ENCODE peak calls at places on chromosomes 16 and 17, in ten cellular contexts. One of them, this sample, is unnamed.

GRCh38 chr17:34306466-34306865 is 12.8 kb upstream of the CCL8 start:
- DNase-seq in CD4-positive, alpha-beta memory T cell: no peak
- DNase-seq in head of caudate nucleus: peak; percentile 45
- DNase-seq in RPMI7951: peak; percentile 82
- DNase-seq in RPMI8226: no peak
- DNase-seq in lower lobe of right lung: no peak
- DNase-seq in endothelial cell of umbilical vein: peak; percentile 75
- DNase-seq in activated naive CD4-positive, alpha-beta T cell treated with anti-CD3 and anti-CD28 coated beads, Interleukin-2, amount 10 ng/mL, durations not matched to agents 7 days and 5 days: no peak
- DNase-seq in skeletal muscle cell: peak; percentile 24
- DNase-seq in bronchial epithelial cell: peak; percentile 71
- DNase-seq in this sample: no peak

GRCh38 chr17:14919580-14920160 is 345.5 kb downstream of the PMP22 start:
- DNase-seq in skeletal muscle cell: no peak
- DNase-seq in lower lobe of right lung: no peak
- DNase-seq in bronchial epithelial cell: peak; percentile 70
- DNase-seq in activated naive CD4-positive, alpha-beta T cell treated with anti-CD3 and anti-CD28 coated beads, Interleukin-2, amount 10 ng/mL, durations not matched to agents 7 days and 5 days: no peak
- DNase-seq in head of caudate nucleus: no peak
- DNase-seq in RPMI7951: no peak
- DNase-seq in RPMI8226: no peak
- DNase-seq in CD4-positive, alpha-beta memory T cell: no peak
- DNase-seq in endothelial cell of umbilical vein: no peak
- DNase-seq in this sample: no peak

GRCh38 chr16:505479-506245 is 21.9 kb upstream of the CAPN15 start:
- DNase-seq in bronchial epithelial cell: no peak
- DNase-seq in RPMI7951: no peak
- DNase-seq in lower lobe of right lung: no peak
- DNase-seq in CD4-positive, alpha-beta memory T cell: no peak
- DNase-seq in RPMI8226: no peak
- DNase-seq in activated naive CD4-positive, alpha-beta T cell treated with anti-CD3 and anti-CD28 coated beads, Interleukin-2, amount 10 ng/mL, durations not matched to agents 7 days and 5 days: no peak
- DNase-seq in skeletal muscle cell: no peak
- DNase-seq in endothelial cell of umbilical vein: no peak
- DNase-seq in head of caudate nucleus: peak; percentile 82
- DNase-seq in this sample: no peak

GRCh38 chr16:14487579-14487978 is 142.5 kb downstream of the PARN start:
- DNase-seq in RPMI8226: no peak
- DNase-seq in activated naive CD4-positive, alpha-beta T cell treated with anti-CD3 and anti-CD28 coated beads, Interleukin-2, amount 10 ng/mL, durations not matched to agents 7 days and 5 days: peak; percentile 29
- DNase-seq in skeletal muscle cell: no peak
- DNase-seq in lower lobe of right lung: no peak
- DNase-seq in bronchial epithelial cell: no peak
- DNase-seq in CD4-positive, alpha-beta memory T cell: no peak
- DNase-seq in head of caudate nucleus: no peak
- DNase-seq in endothelial cell of umbilical vein: peak; percentile 55
- DNase-seq in RPMI7951: peak; percentile 36
- DNase-seq in this sample: peak; percentile 24

GRCh38 chr16:14462811-14463210 is 167.2 kb downstream of the PARN start:
- DNase-seq in activated naive CD4-positive, alpha-beta T cell treated with anti-CD3 and anti-CD28 coated beads, Interleukin-2, amount 10 ng/mL, durations not matched to agents 7 days and 5 days: no peak
- DNase-seq in bronchial epithelial cell: peak; percentile 79
- DNase-seq in CD4-positive, alpha-beta memory T cell: no peak
- DNase-seq in lower lobe of right lung: no peak
- DNase-seq in RPMI7951: peak; percentile 43
- DNase-seq in head of caudate nucleus: no peak
- DNase-seq in RPMI8226: no peak
- DNase-seq in skeletal muscle cell: no peak
- DNase-seq in endothelial cell of umbilical vein: peak; percentile 40
- DNase-seq in this sample: no peak

GRCh38 chr17:21174719-21175118 is 39.2 kb downstream of the TMEM11 start:
- DNase-seq in head of caudate nucleus: no peak
- DNase-seq in RPMI8226: no peak
- DNase-seq in CD4-positive, alpha-beta memory T cell: no peak
- DNase-seq in lower lobe of right lung: no peak
- DNase-seq in skeletal muscle cell: no peak
- DNase-seq in bronchial epithelial cell: no peak
- DNase-seq in activated naive CD4-positive, alpha-beta T cell treated with anti-CD3 and anti-CD28 coated beads, Interleukin-2, amount 10 ng/mL, durations not matched to agents 7 days and 5 days: no peak
- DNase-seq in endothelial cell of umbilical vein: peak; percentile 17
- DNase-seq in RPMI7951: no peak
- DNase-seq in this sample: no peak

GRCh38 chr17:16988749-16989229 is 16.9 kb upstream of the TNFRSF13B start:
- DNase-seq in activated naive CD4-positive, alpha-beta T cell treated with anti-CD3 and anti-CD28 coated beads, Interleukin-2, amount 10 ng/mL, durations not matched to agents 7 days and 5 days: no peak
- DNase-seq in RPMI8226: peak; percentile 84
- DNase-seq in CD4-positive, alpha-beta memory T cell: no peak
- DNase-seq in skeletal muscle cell: no peak
- DNase-seq in endothelial cell of umbilical vein: no peak
- DNase-seq in bronchial epithelial cell: no peak
- DNase-seq in head of caudate nucleus: peak; percentile 52
- DNase-seq in lower lobe of right lung: no peak
- DNase-seq in RPMI7951: peak; percentile 35
- DNase-seq in this sample: no peak

GRCh38 chr17:80706454-80706853 is 161.8 kb downstream of the RPTOR start:
- DNase-seq in RPMI7951: no peak
- DNase-seq in head of caudate nucleus: no peak
- DNase-seq in bronchial epithelial cell: no peak
- DNase-seq in lower lobe of right lung: no peak
- DNase-seq in CD4-positive, alpha-beta memory T cell: no peak
- DNase-seq in activated naive CD4-positive, alpha-beta T cell treated with anti-CD3 and anti-CD28 coated beads, Interleukin-2, amount 10 ng/mL, durations not matched to agents 7 days and 5 days: no peak
- DNase-seq in RPMI8226: no peak
- DNase-seq in skeletal muscle cell: no peak
- DNase-seq in endothelial cell of umbilical vein: no peak
- DNase-seq in this sample: no peak

GRCh38 chr16:17590711-17591654 is 120.2 kb upstream of the XYLT1 start:
- DNase-seq in RPMI8226: no peak
- DNase-seq in RPMI7951: peak; percentile 72
- DNase-seq in lower lobe of right lung: no peak
- DNase-seq in head of caudate nucleus: no peak
- DNase-seq in activated naive CD4-positive, alpha-beta T cell treated with anti-CD3 and anti-CD28 coated beads, Interleukin-2, amount 10 ng/mL, durations not matched to agents 7 days and 5 days: peak; percentile 31
- DNase-seq in CD4-positive, alpha-beta memory T cell: peak; percentile 79
- DNase-seq in skeletal muscle cell: no peak
- DNase-seq in bronchial epithelial cell: no peak
- DNase-seq in endothelial cell of umbilical vein: no peak
- DNase-seq in this sample: peak; percentile 71

GRCh38 chr17:12987120-12987519 is 30.7 kb downstream of the ELAC2 start:
- DNase-seq in head of caudate nucleus: no peak
- DNase-seq in skeletal muscle cell: no peak
- DNase-seq in lower lobe of right lung: no peak
- DNase-seq in activated naive CD4-positive, alpha-beta T cell treated with anti-CD3 and anti-CD28 coated beads, Interleukin-2, amount 10 ng/mL, durations not matched to agents 7 days and 5 days: no peak
- DNase-seq in RPMI8226: no peak
- DNase-seq in CD4-positive, alpha-beta memory T cell: no peak
- DNase-seq in RPMI7951: peak; percentile 19
- DNase-seq in endothelial cell of umbilical vein: no peak
- DNase-seq in bronchial epithelial cell: no peak
- DNase-seq in this sample: no peak

GRCh38 chr16:58684001-58684353 is 593 bp downstream of the SLC38A7 start:
- DNase-seq in endothelial cell of umbilical vein: peak; percentile 30
- DNase-seq in RPMI7951: no peak
- DNase-seq in RPMI8226: peak; percentile 17
- DNase-seq in lower lobe of right lung: no peak
- DNase-seq in activated naive CD4-positive, alpha-beta T cell treated with anti-CD3 and anti-CD28 coated beads, Interleukin-2, amount 10 ng/mL, durations not matched to agents 7 days and 5 days: no peak
- DNase-seq in skeletal muscle cell: no peak
- DNase-seq in CD4-positive, alpha-beta memory T cell: no peak
- DNase-seq in bronchial epithelial cell: peak; percentile 19
- DNase-seq in head of caudate nucleus: no peak
- DNase-seq in this sample: no peak

GRCh38 chr17:3732171-3732570 is 8.5 kb downstream of the HASPIN start:
- DNase-seq in endothelial cell of umbilical vein: no peak
- DNase-seq in CD4-positive, alpha-beta memory T cell: no peak
- DNase-seq in activated naive CD4-positive, alpha-beta T cell treated with anti-CD3 and anti-CD28 coated beads, Interleukin-2, amount 10 ng/mL, durations not matched to agents 7 days and 5 days: no peak
- DNase-seq in skeletal muscle cell: no peak
- DNase-seq in head of caudate nucleus: no peak
- DNase-seq in bronchial epithelial cell: no peak
- DNase-seq in lower lobe of right lung: no peak
- DNase-seq in RPMI7951: no peak
- DNase-seq in RPMI8226: peak; percentile 33
- DNase-seq in this sample: no peak

GRCh38 chr17:39602533-39603303 is 5.0 kb downstream of the NEUROD2 start:
- DNase-seq in CD4-positive, alpha-beta memory T cell: no peak
- DNase-seq in RPMI7951: no peak
- DNase-seq in lower lobe of right lung: no peak
- DNase-seq in activated naive CD4-positive, alpha-beta T cell treated with anti-CD3 and anti-CD28 coated beads, Interleukin-2, amount 10 ng/mL, durations not matched to agents 7 days and 5 days: no peak
- DNase-seq in bronchial epithelial cell: no peak
- DNase-seq in RPMI8226: no peak
- DNase-seq in endothelial cell of umbilical vein: no peak
- DNase-seq in skeletal muscle cell: no peak
- DNase-seq in head of caudate nucleus: no peak
- DNase-seq in this sample: no peak

GRCh38 chr17:51703364-51704341 is 443.3 kb downstream of the UTP18 start:
- DNase-seq in bronchial epithelial cell: peak; percentile 40
- DNase-seq in endothelial cell of umbilical vein: peak; percentile 26
- DNase-seq in activated naive CD4-positive, alpha-beta T cell treated with anti-CD3 and anti-CD28 coated beads, Interleukin-2, amount 10 ng/mL, durations not matched to agents 7 days and 5 days: no peak
- DNase-seq in RPMI7951: peak; percentile 2
- DNase-seq in RPMI8226: no peak
- DNase-seq in head of caudate nucleus: no peak
- DNase-seq in CD4-positive, alpha-beta memory T cell: no peak
- DNase-seq in skeletal muscle cell: peak; percentile 5
- DNase-seq in lower lobe of right lung: no peak
- DNase-seq in this sample: no peak

GRCh38 chr16:88195911-88196465 is 186.8 kb upstream of the ZNF469 start:
- DNase-seq in RPMI7951: no peak
- DNase-seq in RPMI8226: no peak
- DNase-seq in head of caudate nucleus: no peak
- DNase-seq in endothelial cell of umbilical vein: no peak
- DNase-seq in lower lobe of right lung: no peak
- DNase-seq in activated naive CD4-positive, alpha-beta T cell treated with anti-CD3 and anti-CD28 coated beads, Interleukin-2, amount 10 ng/mL, durations not matched to agents 7 days and 5 days: no peak
- DNase-seq in skeletal muscle cell: no peak
- DNase-seq in CD4-positive, alpha-beta memory T cell: no peak
- DNase-seq in bronchial epithelial cell: no peak
- DNase-seq in this sample: no peak

GRCh38 chr17:27471321-27472269 is 15.3 kb downstream of the KSR1 start:
- DNase-seq in CD4-positive, alpha-beta memory T cell: peak; percentile 87
- DNase-seq in skeletal muscle cell: no peak
- DNase-seq in head of caudate nucleus: peak; percentile 75
- DNase-seq in RPMI7951: peak; percentile 48
- DNase-seq in endothelial cell of umbilical vein: no peak
- DNase-seq in RPMI8226: peak; percentile 9
- DNase-seq in activated naive CD4-positive, alpha-beta T cell treated with anti-CD3 and anti-CD28 coated beads, Interleukin-2, amount 10 ng/mL, durations not matched to agents 7 days and 5 days: peak; percentile 84
- DNase-seq in bronchial epithelial cell: peak; percentile 94
- DNase-seq in lower lobe of right lung: no peak
- DNase-seq in this sample: no peak

GRCh38 chr17:38606646-38607611 is 1.2 kb upstream of the SRCIN1 start:
- DNase-seq in bronchial epithelial cell: no peak
- DNase-seq in RPMI8226: peak; percentile 38
- DNase-seq in lower lobe of right lung: no peak
- DNase-seq in skeletal muscle cell: no peak
- DNase-seq in RPMI7951: no peak
- DNase-seq in head of caudate nucleus: peak; percentile 95
- DNase-seq in endothelial cell of umbilical vein: no peak
- DNase-seq in CD4-positive, alpha-beta memory T cell: no peak
- DNase-seq in activated naive CD4-positive, alpha-beta T cell treated with anti-CD3 and anti-CD28 coated beads, Interleukin-2, amount 10 ng/mL, durations not matched to agents 7 days and 5 days: no peak
- DNase-seq in this sample: no peak

GRCh38 chr16:30051518-30051917 is 14.0 kb upstream of the ALDOA start:
- DNase-seq in CD4-positive, alpha-beta memory T cell: no peak
- DNase-seq in RPMI7951: peak; percentile 80
- DNase-seq in skeletal muscle cell: no peak
- DNase-seq in lower lobe of right lung: no peak
- DNase-seq in activated naive CD4-positive, alpha-beta T cell treated with anti-CD3 and anti-CD28 coated beads, Interleukin-2, amount 10 ng/mL, durations not matched to agents 7 days and 5 days: no peak
- DNase-seq in bronchial epithelial cell: peak; percentile 39
- DNase-seq in endothelial cell of umbilical vein: peak; percentile 75
- DNase-seq in RPMI8226: no peak
- DNase-seq in head of caudate nucleus: no peak
- DNase-seq in this sample: no peak